ENCODE peak calls at places on chromosomes 4 and X, in five cellular contexts. P is NCI-H1092 treated with DMSO at 0.1 percent for 48 hours, Z is smooth muscle cell of the brain vasculature, E is ecto neural progenitor cell, W is choroid plexus epithelial cell. L is an unnamed sample.

GRCh38 chr4:89837385-89837995 is 529 bp upstream of the SNCA start:
- DNase-seq in P (peak; percentile 50), W (peak; percentile 37), Z (no peak), E (no peak), L (peak; percentile 5)

GRCh38 chrX:129359269-129359668 is 164.0 kb downstream of the SMARCA1 start:
- DNase-seq in W (peak; percentile 9), E (no peak), P (no peak), Z (no peak), L (no peak)

GRCh38 chr4:142480244-142480643 is 365.9 kb downstream of the INPP4B start:
- DNase-seq in Z (no peak), W (peak; percentile 47), E (no peak), P (no peak), L (no peak)

GRCh38 chrX:107619836-107620235 is 8.5 kb upstream of the PRPS1 start:
- DNase-seq in P (no peak), E (no peak), W (no peak), Z (no peak), L (no peak)

GRCh38 chr4:184267206-184267608 is 49.5 kb upstream of the ENPP6 start:
- DNase-seq in W (no peak), Z (no peak), E (no peak), P (no peak), L (no peak)

GRCh38 chr4:148353571-148353970 is 88.6 kb downstream of the NR3C2 start:
- DNase-seq in W (no peak), Z (no peak), P (no peak), E (no peak), L (no peak)

GRCh38 chrX:21946925-21947641 is 6.6 kb downstream of the SMS start:
- DNase-seq in Z (no peak), P (no peak), E (peak; percentile 54), W (peak; percentile 45), L (no peak)

GRCh38 chr4:138734746-138735145 is 280.8 kb upstream of the NOCT start:
- DNase-seq in Z (peak; percentile 17), W (peak; percentile 79), E (no peak), P (no peak), L (no peak)

GRCh38 chrX:111372065-111372464 is 39.9 kb downstream of the DCX start:
- DNase-seq in W (no peak), Z (no peak), P (peak; percentile 37), E (no peak), L (no peak)

GRCh38 chr4:101865501-101866062 is 75.1 kb downstream of the BANK1 start:
- DNase-seq in P (no peak), W (peak; percentile 65), E (no peak), Z (peak; percentile 3), L (no peak)

GRCh38 chr4:951594-952468 is 19.6 kb downstream of the TMEM175 start:
- DNase-seq in W (no peak), E (no peak), P (no peak), Z (no peak), L (no peak)

GRCh38 chr4:52750819-52751348 is 341 bp downstream of the ERVMER34-1 start:
- DNase-seq in W (no peak), P (no peak), Z (no peak), E (peak; percentile 59), L (peak; percentile 3)

GRCh38 chr4:13059015-13059414 is 425.1 kb downstream of the RAB28 start:
- DNase-seq in W (no peak), E (no peak), P (no peak), Z (no peak), L (no peak)

GRCh38 chrX:663841-664240 is 33.2 kb downstream of the SHOX start:
- DNase-seq in E (no peak), Z (no peak), P (no peak), W (no peak), L (no peak)

GRCh38 chrX:115350696-115351408 is 61.3 kb downstream of the LUZP4 start:
- DNase-seq in Z (no peak), W (no peak), P (peak; percentile 17), E (no peak), L (no peak)

GRCh38 chr4:109184421-109184956 is 118.0 kb downstream of the COL25A1 start:
- DNase-seq in Z (no peak), E (no peak), W (peak; percentile 12), P (no peak), L (no peak)

GRCh38 chr4:25767877-25768475 is 94.8 kb downstream of the SEL1L3 start:
- DNase-seq in P (peak; percentile 71), Z (peak; percentile 35), E (peak; percentile 62), W (peak; percentile 91), L (no peak)

GRCh38 chr4:12889054-12889453 is 595.1 kb downstream of the RAB28 start:
- DNase-seq in W (no peak), Z (no peak), P (no peak), E (no peak), L (no peak)

GRCh38 chr4:121192500-121192899 is 28.4 kb upstream of the TNIP3 start:
- DNase-seq in Z (peak; percentile 20), E (no peak), P (peak; percentile 18), W (peak; percentile 72), L (no peak)

GRCh38 chr4:174739576-174739975 is 89.5 kb downstream of the GLRA3 start:
- DNase-seq in P (no peak), W (no peak), Z (no peak), E (no peak), L (no peak)

GRCh38 chrX:22164770-22165388 is 107.8 kb upstream of the CBLL2 start:
- DNase-seq in P (no peak), W (peak; percentile 25), Z (no peak), E (no peak), L (no peak)

GRCh38 chr4:42391981-42392380 is 5.3 kb upstream of the SHISA3 start:
- DNase-seq in P (no peak), E (no peak), W (no peak), Z (no peak), L (no peak)

GRCh38 chr4:7960790-7961655 is 21.4 kb upstream of the AFAP1 start:
- DNase-seq in Z (no peak), W (peak; percentile 89), P (no peak), E (no peak), L (no peak)

GRCh38 chrX:11792461-11793421 is 34.7 kb downstream of the MSL3 start:
- DNase-seq in W (no peak), Z (no peak), E (no peak), P (peak; percentile 27), L (peak; percentile 59)

GRCh38 chr4:10056334-10057022 is 35.2 kb upstream of the SLC2A9 start:
- DNase-seq in P (no peak), W (no peak), Z (no peak), E (peak; percentile 8), L (no peak)

GRCh38 chrX:34612036-34612435 is 45.0 kb downstream of the TMEM47 start:
- DNase-seq in Z (no peak), W (peak; percentile 49), E (no peak), P (no peak), L (no peak)

GRCh38 chrX:48957477-48957826 is at the start of gene OTUD5:
- DNase-seq in E (peak; percentile 76), W (no peak), Z (no peak), P (peak; percentile 81), L (peak; percentile 68)

GRCh38 chrX:67599532-67599931 is 55.7 kb downstream of the AR start:
- DNase-seq in Z (no peak), P (no peak), E (no peak), W (no peak), L (no peak)

GRCh38 chrX:37918703-37919102 is 71.3 kb upstream of the DYNLT3 start:
- DNase-seq in W (no peak), P (no peak), Z (no peak), E (no peak), L (no peak)

GRCh38 chrX:153649178-153649914 is 2.3 kb downstream of the DUSP9 start:
- DNase-seq in Z (no peak), E (peak; percentile 74), P (peak; percentile 19), W (no peak), L (peak; percentile 34)

GRCh38 chr4:127355738-127356137 is 277.0 kb upstream of the INTU start:
- DNase-seq in W (no peak), Z (no peak), E (no peak), P (no peak), L (no peak)

GRCh38 chr4:147724468-147725201 is 7.3 kb upstream of the ARHGAP10 start:
- DNase-seq in W (no peak), P (no peak), E (no peak), Z (no peak), L (no peak)

GRCh38 chr4:153757407-153757806 is 2.4 kb downstream of the RNF175 start:
- DNase-seq in P (no peak), Z (no peak), E (no peak), W (peak; percentile 20), L (no peak)

GRCh38 chr4:41122309-41122708 is 92.0 kb downstream of the APBB2 start:
- DNase-seq in P (no peak), Z (no peak), E (no peak), W (no peak), L (no peak)

GRCh38 chr4:80219301-80220025 is 22.2 kb downstream of the PRDM8 start:
- DNase-seq in Z (no peak), W (no peak), P (no peak), E (peak; percentile 66), L (no peak)

L was measured in CD8-positive, alpha-beta memory T cell.